ENCODE peak calls at places on chromosomes 4 and X, in nine cellular contexts. M is tibial nerve, J is transverse colon, E is A549, P is K562, F is suprapubic skin, Q is GM12878, X is H1, G is sigmoid colon. Z is an unnamed sample.

GRCh38 chr4:154743683-154744340 is at the start of gene LRAT:
- DNase-seq in X (peak), E (peak), G (peak), M (no peak), J (peak), F (peak), Q (no peak), P (peak), Z (no peak)

GRCh38 chrX:13059269-13059668 is 14.8 kb upstream of the FAM9C start:
- DNase-seq in M (no peak), J (no peak), X (no peak), Q (no peak), F (no peak), P (no peak), G (no peak), E (no peak), Z (no peak)

GRCh38 chr4:111930658-111931057 is 214.6 kb upstream of the FAM241A start:
- DNase-seq in P (no peak), F (no peak), X (no peak), M (no peak), J (no peak), Q (peak), G (no peak), E (no peak), Z (no peak)

GRCh38 chr4:10158355-10158942 is 41.9 kb upstream of the WDR1 start:
- DNase-seq in E (no peak), Q (no peak), F (no peak), X (no peak), P (no peak), M (no peak), G (no peak), J (no peak), Z (no peak)

GRCh38 chrX:154397888-154398667 is at the start of gene RPL10:
- DNase-seq in X (peak), J (peak), G (peak), P (peak), M (peak), E (peak), F (peak), Q (peak), Z (peak)

GRCh38 chr4:158461336-158461735 is 60.3 kb upstream of the RXFP1 start:
- DNase-seq in M (no peak), F (no peak), X (no peak), P (no peak), E (no peak), G (no peak), J (no peak), Q (no peak), Z (no peak)

GRCh38 chr4:104490770-104491395 is 3.8 kb downstream of the CXXC4 start:
- DNase-seq in Q (no peak), F (no peak), J (peak), M (peak), X (no peak), P (peak), E (peak), G (peak), Z (peak)

GRCh38 chrX:47230136-47230868 is 2.5 kb upstream of the USP11 start:
- DNase-seq in M (no peak), F (no peak), Q (no peak), P (no peak), X (no peak), J (no peak), E (no peak), G (peak), Z (no peak)

GRCh38 chr4:53009824-53010223 is 147.7 kb downstream of the RASL11B start:
- DNase-seq in Q (no peak), P (no peak), M (no peak), G (no peak), F (no peak), E (no peak), J (no peak), X (no peak), Z (no peak)

GRCh38 chrX:111131572-111131971 is 35.6 kb downstream of the PAK3 start:
- DNase-seq in Q (no peak), F (no peak), P (no peak), J (no peak), X (no peak), G (no peak), E (no peak), M (no peak), Z (no peak)

GRCh38 chrX:102155806-102156179 is at the start of gene BEX5:
- DNase-seq in F (no peak), G (peak), X (peak), Q (no peak), E (no peak), J (peak), M (no peak), P (peak), Z (peak)

GRCh38 chrX:2390754-2391153 is 110.0 kb downstream of the DHRSX start:
- DNase-seq in M (no peak), P (no peak), E (no peak), X (no peak), J (no peak), Q (no peak), G (no peak), F (no peak), Z (no peak)

GRCh38 chrX:109537324-109537665 is 651 bp downstream of the NXT2 start:
- DNase-seq in J (peak), F (no peak), X (no peak), G (no peak), P (no peak), M (no peak), E (no peak), Q (no peak), Z (no peak)

GRCh38 chr4:122224348-122224747 is 72.2 kb downstream of the BLTP1 start:
- DNase-seq in Q (no peak), J (no peak), P (peak), F (no peak), X (no peak), E (peak), G (no peak), M (no peak), Z (no peak)

DNA sequence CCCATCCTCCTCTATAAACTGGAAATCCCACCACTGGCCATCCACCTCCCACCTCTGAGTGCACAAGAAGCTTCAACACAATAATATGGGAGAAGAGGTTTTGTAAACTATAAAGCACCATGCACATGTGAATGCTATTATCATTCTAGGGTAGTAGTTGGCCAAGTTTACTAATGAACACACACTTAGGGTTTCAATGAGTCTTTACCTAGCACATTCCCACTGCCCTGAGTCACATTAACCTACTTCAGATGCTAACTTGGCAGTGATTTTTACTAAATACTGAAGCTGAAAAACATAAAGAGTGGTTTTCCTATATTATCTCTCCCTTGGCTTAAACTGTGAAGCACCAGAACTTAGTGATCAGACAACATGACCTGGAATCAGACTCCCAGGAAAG is 93.9 kb downstream of the SH3KBP1 start:
- DNase-seq in X (no peak), E (no peak), P (no peak), G (no peak), Q (no peak), J (no peak), F (no peak), M (no peak), Z (no peak)
- TF ChIP-seq EP300 in X (no peak), E (no peak), P (no peak), G (no peak), Q (no peak), J (no peak), F (no peak), M (no peak), Z (no peak)

DNA sequence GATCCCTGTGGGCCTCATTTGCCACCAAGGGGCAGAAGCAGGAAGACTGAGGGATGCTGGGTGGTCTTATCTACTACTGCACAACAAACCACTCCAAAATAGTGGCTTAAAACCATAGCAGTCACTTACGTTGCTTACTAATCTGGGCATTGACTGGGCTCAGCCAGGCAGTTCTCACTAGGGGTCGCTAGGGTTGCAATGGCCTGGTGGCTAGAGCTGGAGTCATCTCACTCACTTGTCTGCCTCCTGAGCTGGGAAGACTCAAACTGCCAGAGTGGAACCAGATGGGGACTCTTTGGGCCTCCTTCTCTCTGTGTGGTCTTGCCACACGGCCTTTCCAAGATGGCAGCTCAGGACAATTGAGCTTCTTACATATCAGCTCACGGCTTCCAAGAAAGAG is 216.3 kb upstream of the BCOR start:
- DNase-seq in P (no peak), J (no peak), G (no peak), E (no peak), X (no peak), M (no peak), Q (no peak), F (no peak), Z (no peak)
- TF ChIP-seq CTCF in P (peak), J (no peak), G (no peak), E (no peak), X (peak), M (no peak), Q (peak), F (no peak), Z (no peak)

GRCh38 chr4:75950416-75950815 is 9.6 kb upstream of the NAAA start:
- DNase-seq in P (no peak), E (no peak), Q (no peak), X (no peak), F (no peak), M (no peak), J (no peak), G (no peak), Z (no peak)

GRCh38 chr4:75953509-75953908 is 12.7 kb upstream of the NAAA start:
- DNase-seq in J (no peak), M (no peak), F (no peak), Q (no peak), X (no peak), E (no peak), P (no peak), G (no peak), Z (no peak)

GRCh38 chr4:75948822-75949444 is 8.1 kb upstream of the NAAA start:
- DNase-seq in M (no peak), J (no peak), G (no peak), Q (no peak), F (no peak), P (no peak), X (no peak), E (no peak), Z (no peak)
- TF ChIP-seq EP300 in M (no peak), J (no peak), G (no peak), Q (no peak), F (no peak), P (no peak), X (no peak), E (no peak), Z (no peak)

DNA sequence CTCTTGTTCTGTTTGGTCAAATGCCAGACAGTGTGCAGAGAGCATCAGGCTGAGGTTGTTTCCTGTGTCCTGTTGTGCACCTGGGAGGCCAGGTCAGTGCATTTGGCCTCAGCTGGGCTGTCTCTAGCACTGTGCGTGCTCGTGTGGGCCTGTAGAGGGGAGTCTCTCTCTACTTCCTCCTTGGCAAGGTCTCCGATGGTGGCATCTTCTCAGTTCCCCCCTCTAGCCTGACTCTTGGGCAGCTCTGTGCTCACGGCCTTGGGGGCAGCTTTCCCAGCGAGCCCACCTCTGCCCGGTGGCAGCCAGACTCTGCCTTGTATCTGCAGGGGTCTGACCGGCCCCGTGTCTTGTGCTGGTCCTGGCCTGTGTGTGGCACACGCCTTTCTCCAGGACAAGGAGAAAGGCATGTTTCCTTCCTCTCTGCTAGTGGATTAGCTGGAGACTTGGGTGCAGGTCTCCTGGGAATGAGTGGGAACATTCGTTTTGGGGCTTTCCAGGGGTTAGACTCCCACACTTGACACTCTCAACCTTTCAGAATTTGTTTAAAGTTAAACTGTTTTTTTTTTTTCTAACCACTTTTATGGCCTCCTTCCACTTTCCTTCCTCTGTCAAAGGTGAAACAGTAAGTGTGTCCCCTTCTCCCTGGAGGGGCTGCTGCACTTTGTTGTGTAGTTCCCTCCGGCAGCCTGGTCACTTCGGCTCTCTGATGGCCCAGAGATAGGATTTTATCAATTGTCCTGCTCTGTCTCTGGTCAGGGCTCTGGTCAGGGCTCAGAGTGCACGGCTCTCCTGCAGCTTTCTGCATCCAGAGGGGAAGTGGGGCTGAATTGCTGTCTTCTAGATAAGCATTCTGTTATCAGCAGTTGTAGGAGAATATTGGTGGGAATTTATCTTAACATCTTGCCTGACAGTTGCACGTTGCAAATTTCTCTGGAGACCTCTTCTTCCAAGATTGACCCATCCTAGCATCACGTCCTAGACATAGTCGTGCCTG is 62.5 kb downstream of the FAM193A start:
- DNase-seq in G (no peak), E (no peak), F (no peak), J (peak), Q (peak), P (no peak), M (no peak), X (no peak), Z (no peak)
- TF ChIP-seq CTCF in G (no peak), E (no peak), F (no peak), J (peak), Q (peak), P (peak), M (no peak), X (peak), Z (no peak)

GRCh38 chr4:103303011-103303410 is 104.9 kb upstream of the CENPE start:
- DNase-seq in M (no peak), Q (no peak), J (no peak), P (no peak), G (no peak), F (no peak), X (no peak), E (no peak), Z (no peak)
- TF ChIP-seq EP300 in M (no peak), Q (no peak), J (no peak), P (no peak), G (no peak), F (no peak), X (no peak), E (no peak), Z (no peak)